ENCODE peak calls at places on chromosomes 7 and 10, in six cellular contexts. Y, O, F, V, C and P are unnamed samples. For H3K27me3 and H3K4me1, the result is how much of the 10 kb centered on the place peaks cover.

GRCh38 chr7:14754631-14755030 is 147.9 kb downstream of the DGKB start:
- DNase-seq in Y (no peak), O (no peak), F (no peak), V (no peak), C (no peak), P (no peak)

GRCh38 chr7:74130518-74130917 is 43.6 kb upstream of the EIF4H start:
- DNase-seq in Y (no peak), O (no peak), F (no peak), V (no peak), C (no peak), P (no peak)

GRCh38 chr7:55965805-55966421 is 1.5 kb downstream of the NIPSNAP2 start:
- DNase-seq in Y (no peak), O (no peak), F (no peak), V (peak), C (no peak), P (peak)

GRCh38 chr10:95308389-95309302 is 17.8 kb upstream of the PDLIM1 start:
- DNase-seq in Y (peak), O (peak), F (no peak), V (peak), C (peak), P (peak)

GRCh38 chr10:122054046-122055025 is 65.4 kb downstream of the TACC2 start:
- DNase-seq in Y (peak), O (no peak), F (no peak), V (peak), C (peak), P (peak)

GRCh38 chr10:63657812-63658211 is 136.6 kb downstream of the REEP3 start:
- DNase-seq in Y (no peak), O (no peak), F (no peak), V (no peak), C (no peak), P (no peak)

GRCh38 chr7:50379082-50379481 is 71.1 kb downstream of the FIGNL1 start:
- DNase-seq in Y (peak), O (no peak), F (no peak), V (no peak), C (no peak), P (no peak)

GRCh38 chr10:132363921-132364593 is 32.1 kb downstream of the LRRC27 start:
- DNase-seq in Y (peak), O (peak), F (no peak), V (no peak), C (no peak), P (no peak)

GRCh38 chr7:46784746-46785145 is 797.2 kb downstream of the TNS3 start:
- DNase-seq in Y (no peak), O (no peak), F (no peak), V (no peak), C (no peak), P (no peak)

GRCh38 chr7:123051916-123052315 is 56.4 kb upstream of the TAS2R16 start:
- DNase-seq in Y (no peak), O (no peak), F (no peak), V (no peak), C (no peak), P (no peak)

GRCh38 chr7:121544726-121545125 is 148.6 kb upstream of the FAM3C start:
- DNase-seq in Y (peak), O (no peak), F (no peak), V (no peak), C (no peak), P (no peak)

GRCh38 chr7:37028909-37029440 is 304.7 kb upstream of the AOAH start:
- DNase-seq in Y (no peak), O (no peak), F (no peak), V (no peak), C (no peak), P (no peak)

GRCh38 chr10:27611861-27612450 is 107.9 kb downstream of the RAB18 start:
- DNase-seq in Y (no peak), O (no peak), F (no peak), V (no peak), C (no peak), P (no peak)

GRCh38 chr10:114713525-114713924 is 55.5 kb upstream of the ABLIM1 start:
- DNase-seq in Y (no peak), O (no peak), F (no peak), V (no peak), C (no peak), P (no peak)

GRCh38 chr10:124621637-124622036 is 122.5 kb downstream of the FAM53B start:
- DNase-seq in Y (no peak), O (no peak), F (no peak), V (no peak), C (no peak), P (no peak)

GRCh38 chr7:1101580-1102431 is 13.9 kb downstream of the GPER1 start:
- DNase-seq in Y (no peak), O (peak), F (no peak), V (no peak), C (no peak), P (peak)

GRCh38 chr10:24894309-24894708 is 58.1 kb downstream of the PRTFDC1 start:
- DNase-seq in Y (peak), O (no peak), F (no peak), V (peak), C (peak), P (peak)

GRCh38 chr7:3063016-3063753 is 19.5 kb upstream of the CARD11 start:
- DNase-seq in Y (no peak), O (no peak), F (peak), V (no peak), C (no peak), P (no peak)

GRCh38 chr10:50540069-50540825 is 83.5 kb downstream of the SGMS1 start:
- DNase-seq in Y (no peak), O (no peak), F (no peak), V (no peak), C (no peak), P (no peak)

DNA sequence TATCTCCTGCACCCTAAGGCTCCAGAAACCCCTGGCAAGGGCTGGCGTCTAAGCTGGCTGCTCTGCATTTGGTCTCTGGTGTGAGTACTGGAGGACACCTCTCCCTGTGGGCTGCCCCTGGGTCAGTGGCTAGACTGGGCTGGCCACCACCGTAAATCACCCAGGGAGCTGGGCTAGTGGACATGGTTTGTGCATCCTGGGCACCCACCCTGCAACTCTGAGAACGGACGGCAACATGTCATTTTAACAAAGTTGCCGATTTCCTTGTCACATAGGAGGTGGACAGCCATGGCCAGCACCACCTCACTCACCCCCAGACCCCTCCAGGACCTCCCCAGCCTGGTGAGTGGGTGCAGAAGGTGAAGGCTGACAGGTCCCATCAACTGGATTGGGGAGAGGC is 26.8 kb upstream of the PCBD1 start:
- DNase-seq in Y (no peak), O (peak), F (no peak), V (no peak), C (no peak), P (no peak)
- H3K27me3 ChIP-seq in Y (under half), O (under half), F (under half), V (under half), C (under half), P (under half)

GRCh38 chr7:107945332-107945731 is 54.3 kb downstream of the DLD start:
- DNase-seq in Y (no peak), O (no peak), F (no peak), V (no peak), C (no peak), P (no peak)

GRCh38 chr7:107946451-107946850 is 55.5 kb downstream of the DLD start:
- DNase-seq in Y (no peak), O (no peak), F (no peak), V (no peak), C (no peak), P (no peak)

GRCh38 chr7:107948645-107949442 is 54.1 kb downstream of the LAMB1 start:
- DNase-seq in Y (no peak), O (no peak), F (no peak), V (no peak), C (no peak), P (no peak)

GRCh38 chr7:107944776-107945175 is 53.8 kb downstream of the DLD start:
- DNase-seq in Y (no peak), O (no peak), F (no peak), V (no peak), C (no peak), P (no peak)

DNA sequence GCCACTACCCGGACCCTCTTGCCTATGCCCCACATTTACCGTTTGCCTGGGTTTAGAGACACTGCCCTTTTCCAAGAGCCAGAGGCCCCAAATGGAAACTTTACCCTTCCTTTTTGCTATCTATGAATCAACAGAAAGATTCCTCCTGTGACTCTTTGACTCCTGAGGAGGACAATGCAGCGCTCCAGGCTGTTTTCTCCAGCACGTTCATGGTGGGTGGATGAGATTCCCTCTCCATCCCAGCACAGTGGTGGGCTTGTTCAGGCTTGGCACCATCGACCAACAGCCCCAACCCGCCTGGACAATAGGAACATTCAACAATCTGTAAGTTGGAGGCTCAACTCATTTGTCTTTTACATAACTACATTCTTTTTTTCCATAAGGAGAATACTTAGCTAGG is 55.9 kb downstream of the DLD start:
- DNase-seq in Y (no peak), O (no peak), F (no peak), V (no peak), C (no peak), P (no peak)
- H3K4me1 ChIP-seq in Y (under half), O (under half), F (under half), V (under half), C (under half), P (under half)

DNA sequence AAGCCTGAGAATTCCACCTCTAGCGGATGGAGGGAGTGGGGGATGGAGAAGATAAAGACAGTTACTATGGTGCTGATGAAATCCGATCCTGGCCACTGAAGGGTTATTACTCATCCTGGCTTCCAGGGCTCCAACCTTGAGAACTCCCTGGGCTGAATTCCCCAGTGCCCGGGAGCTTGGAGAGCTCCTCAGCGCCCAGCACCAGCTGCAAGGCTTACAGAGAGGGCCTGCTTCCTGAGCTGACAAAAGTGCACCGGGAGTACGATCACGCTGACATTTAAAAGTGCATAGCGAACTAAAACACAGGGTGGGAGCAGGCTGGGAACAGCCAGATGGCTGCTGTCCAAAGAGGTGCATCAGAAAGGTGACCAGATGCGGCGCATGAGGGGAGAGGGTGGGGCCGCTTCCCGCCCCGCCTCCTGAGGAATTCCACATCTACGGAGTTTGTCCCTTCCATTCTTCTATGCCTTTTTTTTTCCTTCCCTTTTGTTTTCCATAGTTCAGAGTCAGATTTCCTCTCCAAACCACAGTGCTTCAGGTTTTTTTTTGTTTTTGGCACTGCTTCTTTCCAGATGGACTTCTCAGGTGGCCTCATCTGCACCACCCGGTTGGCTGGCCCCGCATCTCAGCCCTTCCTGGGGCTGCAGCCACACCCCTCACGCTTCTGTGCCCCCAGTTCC is 62.3 kb upstream of the MKRN1 start:
- DNase-seq in Y (peak), O (no peak), F (no peak), V (peak), C (peak), P (peak)
- H3K4me3 ChIP-seq in Y (peak), O (no peak), F (no peak), V (peak), C (no peak), P (no peak)

DNA sequence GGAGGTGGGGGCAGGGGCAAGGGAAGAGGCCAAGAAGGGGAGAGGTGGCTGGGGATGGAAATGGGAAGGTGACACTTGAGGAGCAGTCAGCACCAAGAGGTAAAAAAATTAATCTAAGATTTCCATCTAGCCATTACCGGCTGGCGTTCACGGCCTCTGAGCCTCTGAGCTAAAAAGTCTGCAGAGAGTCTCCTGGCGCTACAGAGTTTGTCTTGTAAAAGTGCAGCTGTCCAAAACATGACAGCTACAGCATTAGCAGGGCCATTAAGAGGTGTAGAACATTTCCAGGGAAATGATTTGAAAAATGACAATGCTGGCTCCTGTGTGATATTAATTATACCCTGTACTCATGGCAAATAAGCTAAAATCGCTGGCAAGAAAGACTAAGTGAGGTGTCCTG is 167.6 kb downstream of the LRMDA start:
- DNase-seq in Y (no peak), O (no peak), F (no peak), V (no peak), C (no peak), P (no peak)
- H3K27me3 ChIP-seq in Y (under half), O (under half), F (under half), V (under half), C (under half), P (under half)

DNA sequence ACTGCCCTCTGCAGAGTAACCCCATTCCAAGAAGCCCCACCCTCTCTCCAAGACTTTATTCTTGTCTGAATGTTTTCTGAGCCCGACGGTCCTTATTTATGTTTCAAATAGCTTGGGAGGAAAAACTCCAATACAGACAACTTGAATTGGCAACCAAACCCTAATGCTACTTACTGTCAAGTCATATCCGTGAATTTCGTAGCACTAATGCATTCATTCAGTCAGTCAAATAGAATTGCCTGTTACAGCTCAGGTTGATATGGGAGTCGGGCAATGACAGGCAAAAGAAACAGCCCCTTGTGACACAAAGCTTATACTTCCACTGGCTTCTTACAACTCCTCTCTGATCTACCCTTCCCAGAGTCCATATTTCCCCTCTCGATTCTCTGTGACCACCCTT is 58.5 kb upstream of the LRGUK start:
- DNase-seq in Y (no peak), O (no peak), F (no peak), V (no peak), C (no peak), P (no peak)
- H3K4me1 ChIP-seq in Y (under half), O (under half), F (under half), V (under half), C (under half), P (under half)

DNA sequence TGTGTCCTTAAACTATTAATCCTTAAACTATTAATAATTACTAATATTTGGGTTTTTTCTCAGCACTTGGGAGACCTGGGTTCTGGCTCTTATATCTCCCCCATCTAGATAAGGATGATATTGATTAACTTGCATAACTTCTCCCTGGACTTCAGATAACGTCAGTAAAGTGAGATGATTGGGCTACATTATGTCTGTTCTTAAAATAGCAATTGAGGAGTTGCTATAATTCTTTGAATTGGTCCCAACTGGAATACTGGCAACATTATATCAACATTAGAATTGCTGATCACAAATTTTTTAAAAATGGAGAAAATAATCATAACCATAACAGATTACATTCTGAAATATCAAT is 1.9 kb downstream of the APBB1IP start:
- DNase-seq in Y (no peak), O (no peak), F (no peak), V (no peak), C (no peak), P (no peak)
- H3K4me3 ChIP-seq in Y (no peak), O (peak), F (peak), V (peak), C (no peak), P (peak)

GRCh38 chr10:97184971-97185325 is 811 bp downstream of the SLIT1 start:
- DNase-seq in Y (no peak), O (no peak), F (no peak), V (no peak), C (no peak), P (no peak)
- H3K27me3 ChIP-seq in Y (half or more), O (under half), F (under half), V (under half), C (under half), P (under half)